ENCODE peak calls at places on chromosomes 16 and 17, in nine cellular contexts. N is dorsolateral prefrontal cortex; P is GM13976; C is non-pigmented ciliary epithelial cell; U is anterior cingulate cortex; G is NCI-H2171; R is stimulated activated CD4-positive, alpha-beta T cell treated with anti-CD3 and anti-CD28 coated beads, Interleukin-4, amount 100 ng/mL, for 1 hour; V is HS-5; J is nephron progenitor cell. K is an unnamed sample.

GRCh38 chr16:71895679-71896385 is 501 bp downstream of the IST1 start:
- DNase-seq in N (no peak), P (peak), C (no peak), U (no peak), G (no peak), R (peak), V (no peak), J (peak), K (peak)

GRCh38 chr16:85286066-85286712 is 173.9 kb upstream of the CIBAR2 start:
- DNase-seq in N (peak), P (no peak), C (no peak), U (peak), G (no peak), R (no peak), V (no peak), J (no peak), K (no peak)

GRCh38 chr17:17365476-17366110 is 62.4 kb downstream of the NT5M start:
- DNase-seq in N (no peak), P (no peak), C (no peak), U (no peak), G (no peak), R (no peak), V (no peak), J (no peak), K (no peak)

GRCh38 chr17:62665599-62665998 is 38.1 kb downstream of the MRC2 start:
- DNase-seq in N (no peak), P (no peak), C (no peak), U (no peak), G (no peak), R (no peak), V (no peak), J (no peak), K (no peak)

GRCh38 chr17:2398655-2399571 is 1.9 kb downstream of the MNT start:
- DNase-seq in N (no peak), P (no peak), C (no peak), U (no peak), G (peak), R (peak), V (no peak), J (no peak), K (no peak)

GRCh38 chr16:70689035-70689969 is 3.4 kb upstream of the MTSS2 start:
- DNase-seq in N (no peak), P (no peak), C (no peak), U (no peak), G (no peak), R (no peak), V (no peak), J (no peak), K (no peak)

GRCh38 chr16:17160285-17160854 is 310.4 kb downstream of the XYLT1 start:
- DNase-seq in N (no peak), P (no peak), C (no peak), U (no peak), G (peak), R (no peak), V (no peak), J (peak), K (no peak)

GRCh38 chr16:74261068-74261467 is 35.5 kb upstream of the PSMD7 start:
- DNase-seq in N (no peak), P (no peak), C (no peak), U (no peak), G (no peak), R (no peak), V (no peak), J (peak), K (no peak)

GRCh38 chr16:73013974-73014373 is 34.0 kb downstream of the ZFHX3 start:
- DNase-seq in N (no peak), P (no peak), C (no peak), U (no peak), G (no peak), R (no peak), V (no peak), J (no peak), K (no peak)

GRCh38 chr17:14067347-14067746 is 2.0 kb upstream of the COX10 start:
- DNase-seq in N (no peak), P (no peak), C (no peak), U (no peak), G (no peak), R (no peak), V (no peak), J (no peak), K (no peak)

GRCh38 chr16:63981639-63982038 is 1140.2 kb downstream of the CDH11 start:
- DNase-seq in N (no peak), P (no peak), C (no peak), U (no peak), G (no peak), R (no peak), V (no peak), J (no peak), K (no peak)

GRCh38 chr17:37478187-37478586 is 11.5 kb upstream of the DUSP14 start:
- DNase-seq in N (no peak), P (no peak), C (no peak), U (no peak), G (peak), R (no peak), V (no peak), J (no peak), K (no peak)

GRCh38 chr17:49914096-49914490 is 54.9 kb upstream of the DLX4 start:
- DNase-seq in N (no peak), P (no peak), C (no peak), U (no peak), G (peak), R (no peak), V (no peak), J (no peak), K (no peak)

GRCh38 chr17:18119166-18119745 is 10.7 kb downstream of the MYO15A start:
- DNase-seq in N (no peak), P (no peak), C (no peak), U (no peak), G (no peak), R (no peak), V (no peak), J (no peak), K (no peak)

GRCh38 chr17:77693301-77693700 is 265.2 kb upstream of the TNRC6C start:
- DNase-seq in N (no peak), P (no peak), C (no peak), U (no peak), G (no peak), R (no peak), V (no peak), J (no peak), K (no peak)

GRCh38 chr16:88978608-88979346 is 1.8 kb upstream of the CBFA2T3 start:
- DNase-seq in N (no peak), P (peak), C (no peak), U (no peak), G (no peak), R (no peak), V (no peak), J (no peak), K (no peak)

GRCh38 chr16:65375651-65376050 is 253.8 kb upstream of the CDH11 start:
- DNase-seq in N (no peak), P (no peak), C (no peak), U (no peak), G (no peak), R (no peak), V (peak), J (no peak), K (no peak)

GRCh38 chr16:62752837-62753236 is 716.6 kb upstream of the CDH8 start:
- DNase-seq in N (no peak), P (no peak), C (no peak), U (no peak), G (no peak), R (no peak), V (no peak), J (no peak), K (no peak)

K was measured in effector memory CD8-positive, alpha-beta T cell.